ENCODE peak calls at places on chromosome 13, in nine cellular contexts. K, P, U, O, N, W, T, D and E are unnamed samples.

GRCh38 chr13:53150568-53150967 is 122.0 kb downstream of the OLFM4 start:
- DNase-seq in T (no peak), D (no peak), O (no peak), K (no peak), U (no peak), P (no peak), N (no peak), W (no peak), E (no peak)

GRCh38 chr13:51048166-51048461 is 63.0 kb downstream of the C13orf42 start:
- DNase-seq in W (no peak), U (no peak), D (no peak), N (no peak), P (no peak), O (no peak), T (no peak), K (no peak), E (no peak)

GRCh38 chr13:97535619-97536018 is 101.7 kb downstream of the RAP2A start:
- DNase-seq in P (no peak), U (no peak), T (no peak), D (no peak), O (no peak), N (no peak), K (no peak), W (no peak), E (no peak)

GRCh38 chr13:46523972-46524737 is 28.8 kb upstream of the LRCH1 start:
- DNase-seq in U (peak), K (no peak), T (no peak), O (no peak), W (no peak), P (no peak), D (no peak), N (no peak), E (no peak)

GRCh38 chr13:114311387-114311786 is 2.9 kb upstream of the CHAMP1 start:
- DNase-seq in K (no peak), P (no peak), O (no peak), N (no peak), W (no peak), T (no peak), D (no peak), U (no peak), E (no peak)

GRCh38 chr13:112931028-112931934 is 37.7 kb upstream of the MCF2L start:
- DNase-seq in K (peak), T (peak), D (no peak), O (no peak), P (no peak), W (peak), N (no peak), U (peak), E (no peak)

GRCh38 chr13:106184778-106185177 is 350.7 kb downstream of the EFNB2 start:
- DNase-seq in K (no peak), W (no peak), P (no peak), T (no peak), D (no peak), O (no peak), U (no peak), N (no peak), E (no peak)

GRCh38 chr13:32783067-32783466 is 196.8 kb downstream of the PDS5B start:
- DNase-seq in O (no peak), D (no peak), P (no peak), U (peak), T (no peak), W (no peak), K (no peak), N (no peak), E (no peak)

GRCh38 chr13:57629821-57630235 is 1.7 kb upstream of the PCDH17 start:
- DNase-seq in U (peak), K (peak), N (peak), P (no peak), T (peak), O (no peak), W (peak), D (peak), E (peak)

GRCh38 chr13:99382428-99383133 is 75.4 kb upstream of the GPR183 start:
- DNase-seq in O (no peak), K (no peak), T (no peak), P (no peak), W (no peak), U (no peak), N (no peak), D (peak), E (no peak)

GRCh38 chr13:78659450-78660110 is 625 bp upstream of the OBI1 start:
- DNase-seq in D (no peak), U (peak), K (no peak), N (no peak), W (no peak), T (no peak), O (no peak), P (no peak), E (no peak)

GRCh38 chr13:110134801-110135200 is 172.2 kb downstream of the COL4A1 start:
- DNase-seq in O (no peak), W (no peak), P (no peak), T (no peak), K (no peak), U (no peak), N (no peak), D (no peak), E (no peak)

GRCh38 chr13:101916758-101917474 is 464.4 kb downstream of the ITGBL1 start:
- DNase-seq in N (no peak), D (no peak), K (peak), U (no peak), W (no peak), O (no peak), P (no peak), T (no peak), E (no peak)

GRCh38 chr13:36997716-36998427 is 1.3 kb downstream of the ALG5 start:
- DNase-seq in P (no peak), W (no peak), D (no peak), U (no peak), O (no peak), T (no peak), K (no peak), N (no peak), E (no peak)

GRCh38 chr13:51397262-51397933 is 55.4 kb downstream of the INTS6 start:
- DNase-seq in U (peak), T (peak), O (no peak), D (no peak), K (no peak), N (no peak), W (peak), P (no peak), E (no peak)

GRCh38 chr13:64817721-64818120 is 2412.4 kb downstream of the PCDH9 start:
- DNase-seq in D (no peak), P (no peak), N (no peak), O (no peak), W (no peak), T (no peak), U (no peak), K (no peak), E (no peak)

GRCh38 chr13:92677571-92677970 is 549.0 kb upstream of the GPC6 start:
- DNase-seq in W (peak), U (no peak), O (no peak), D (no peak), N (no peak), T (no peak), K (no peak), P (no peak), E (no peak)

GRCh38 chr13:74557870-74558269 is 423.7 kb upstream of the KLF12 start:
- DNase-seq in U (no peak), K (no peak), P (no peak), W (no peak), T (no peak), N (no peak), O (no peak), D (no peak), E (no peak)